ENCODE peak calls at places on chromosomes 16 and 17, in eight cellular contexts. K is body of pancreas, N is AG09309, G is mammary epithelial cell, U is endodermal cell, F is LNCaP clone FGC, W is right atrium auricular region, J is left ventricle myocardium inferior. H is an unnamed sample.

GRCh38 chr16:11198817-11199216 is 57.2 kb downstream of the SOCS1 start:
- DNase-seq in K (no peak), N (no peak), G (peak), U (no peak), F (no peak), W (no peak), J (no peak), H (no peak)

GRCh38 chr17:22128171-22128570 is 435.8 kb downstream of the KCNJ18 start:
- DNase-seq in K (no peak), N (no peak), G (no peak), U (no peak), F (no peak), W (no peak), J (no peak), H (no peak)

GRCh38 chr17:66455022-66455547 is 152.7 kb downstream of the PRKCA start:
- DNase-seq in K (no peak), N (no peak), G (no peak), U (no peak), F (no peak), W (no peak), J (no peak), H (no peak)

GRCh38 chr16:85657267-85657650 is 31.5 kb downstream of the GINS2 start:
- DNase-seq in K (no peak), N (no peak), G (no peak), U (no peak), F (no peak), W (no peak), J (no peak), H (no peak)

GRCh38 chr17:15019158-15019557 is 246.0 kb downstream of the PMP22 start:
- DNase-seq in K (no peak), N (no peak), G (no peak), U (no peak), F (no peak), W (no peak), J (no peak), H (no peak)

GRCh38 chr17:37605813-37606505 is 3.3 kb downstream of the SYNRG start:
- DNase-seq in K (no peak), N (peak), G (no peak), U (no peak), F (no peak), W (no peak), J (no peak), H (no peak)

GRCh38 chr16:84326545-84326944 is 31.9 kb downstream of the WFDC1 start:
- DNase-seq in K (no peak), N (no peak), G (no peak), U (no peak), F (no peak), W (no peak), J (no peak), H (no peak)

GRCh38 chr16:79393121-79393520 is 207.4 kb downstream of the MAF start:
- DNase-seq in K (no peak), N (no peak), G (no peak), U (peak), F (no peak), W (no peak), J (no peak), H (no peak)

GRCh38 chr17:28940675-28941074 is 10.6 kb downstream of the PHF12 start:
- DNase-seq in K (no peak), N (no peak), G (no peak), U (no peak), F (peak), W (no peak), J (peak), H (no peak)

GRCh38 chr17:28878981-28879380 is 18.6 kb downstream of the FLOT2 start:
- DNase-seq in K (peak), N (no peak), G (peak), U (peak), F (no peak), W (no peak), J (no peak), H (no peak)

GRCh38 chr17:64982139-64982802 is 63.0 kb upstream of the LRRC37A3 start:
- DNase-seq in K (no peak), N (no peak), G (no peak), U (no peak), F (no peak), W (no peak), J (no peak), H (no peak)

GRCh38 chr16:19969284-19969683 is 84.6 kb upstream of the GPRC5B start:
- DNase-seq in K (no peak), N (no peak), G (no peak), U (no peak), F (no peak), W (no peak), J (no peak), H (no peak)

GRCh38 chr17:32159586-32160438 is 17.5 kb downstream of the RHOT1 start:
- DNase-seq in K (no peak), N (no peak), G (no peak), U (no peak), F (no peak), W (no peak), J (no peak), H (no peak)

GRCh38 chr17:17713839-17714238 is 32.6 kb downstream of the RAI1 start:
- DNase-seq in K (peak), N (no peak), G (no peak), U (no peak), F (no peak), W (peak), J (peak), H (no peak)

GRCh38 chr17:78013683-78014467 is 55.4 kb downstream of the TNRC6C start:
- DNase-seq in K (peak), N (no peak), G (peak), U (peak), F (peak), W (peak), J (no peak), H (peak)

GRCh38 chr17:80546267-80546666 is 1.6 kb downstream of the RPTOR start:
- DNase-seq in K (no peak), N (no peak), G (no peak), U (no peak), F (no peak), W (no peak), J (no peak), H (no peak)
- H3K4me3 ChIP-seq in K (no peak), N (no peak), G (peak), U (peak), F (peak), W (no peak), J (peak), H (no peak)

GRCh38 chr17:47618416-47618815 is 31.3 kb upstream of the KPNB1 start:
- DNase-seq in K (no peak), N (no peak), G (no peak), U (peak), F (no peak), W (no peak), J (no peak), H (no peak)

GRCh38 chr17:47620503-47621245 is 29.0 kb upstream of the KPNB1 start:
- DNase-seq in K (no peak), N (no peak), G (peak), U (peak), F (no peak), W (no peak), J (no peak), H (no peak)

GRCh38 chr17:47611372-47612350 is 38.1 kb upstream of the KPNB1 start:
- DNase-seq in K (no peak), N (peak), G (no peak), U (no peak), F (peak), W (no peak), J (no peak), H (no peak)

GRCh38 chr17:47621293-47622178 is 28.2 kb upstream of the KPNB1 start:
- DNase-seq in K (peak), N (peak), G (peak), U (peak), F (no peak), W (no peak), J (no peak), H (no peak)

DNA sequence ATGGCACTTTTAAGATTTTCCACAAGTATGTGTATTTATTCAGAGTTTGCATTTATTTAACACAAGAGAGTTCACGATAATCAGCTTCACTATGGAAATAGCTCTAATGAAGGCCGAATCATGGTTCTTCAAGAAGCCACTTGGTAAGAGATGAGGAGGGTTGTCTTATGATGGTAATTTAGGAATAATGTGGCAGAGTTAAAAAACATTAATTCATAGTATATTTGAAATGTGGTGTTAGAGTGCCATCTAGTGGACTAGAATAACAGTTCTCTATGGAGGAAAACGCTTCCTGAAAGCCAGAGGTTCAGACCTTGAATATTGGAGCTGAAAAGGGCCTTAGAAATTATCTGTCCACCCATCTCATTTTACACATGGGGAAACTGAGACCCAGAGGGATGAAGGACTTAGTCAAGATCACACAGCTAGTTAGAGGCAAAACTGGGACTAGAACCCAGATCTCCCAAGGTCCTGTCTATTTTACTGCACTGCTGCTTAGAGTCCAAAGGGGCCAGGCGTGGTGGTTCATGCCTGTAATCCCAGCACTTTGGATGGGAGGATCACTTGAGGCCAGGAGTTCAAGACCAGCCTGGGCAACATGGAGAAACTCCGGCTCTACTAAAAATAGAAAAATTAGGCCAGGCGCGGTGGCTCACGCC is 33.8 kb upstream of the KPNB1 start:
- DNase-seq in K (no peak), N (peak), G (peak), U (no peak), F (peak), W (no peak), J (no peak), H (no peak)
- TF ChIP-seq CTCF in K (peak), N (peak), G (peak), U (peak), F (peak), W (peak), J (peak), H (peak)

DNA sequence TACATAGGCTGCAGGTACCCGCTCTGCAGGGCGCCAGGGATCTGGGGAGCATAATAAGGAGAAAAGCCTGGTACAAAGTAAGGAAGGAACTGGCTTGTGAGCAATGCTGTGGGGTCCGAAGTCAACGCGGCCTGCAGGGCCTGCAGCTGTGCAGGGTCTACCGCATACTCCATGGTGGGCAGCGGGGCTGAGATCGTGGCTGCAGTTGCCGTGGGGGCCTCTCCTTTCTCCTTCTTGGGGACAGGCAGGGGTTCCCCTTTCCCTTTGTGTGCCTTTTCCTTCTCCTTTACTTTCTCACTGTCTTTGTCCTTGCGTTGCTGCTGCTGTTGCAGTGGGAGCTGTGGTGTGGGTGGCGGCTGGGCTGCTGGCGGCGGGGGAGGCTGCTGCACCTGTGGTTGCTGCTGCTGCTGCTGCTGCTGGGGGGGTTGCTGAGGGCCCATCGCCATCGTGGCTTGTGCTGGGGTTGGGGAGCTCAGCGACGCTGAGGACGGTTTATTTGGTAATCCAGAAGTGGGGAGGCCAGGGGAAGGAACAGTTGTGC is 259.6 kb downstream of the ZFHX3 start:
- DNase-seq in K (no peak), N (no peak), G (no peak), U (no peak), F (no peak), W (no peak), J (no peak), H (no peak)
- H3K4me3 ChIP-seq in K (no peak), N (peak), G (no peak), U (peak), F (no peak), W (no peak), J (peak), H (no peak)

GRCh38 chr17:67983289-67983688 is 13.0 kb downstream of the C17orf58 start:
- DNase-seq in K (no peak), N (no peak), G (no peak), U (no peak), F (no peak), W (no peak), J (no peak), H (no peak)
- TF ChIP-seq CTCF in K (no peak), N (no peak), G (no peak), U (no peak), F (no peak), W (no peak), J (no peak), H (no peak)

GRCh38 chr16:30067584-30067916 is 2.0 kb downstream of the ALDOA start:
- DNase-seq in K (no peak), N (no peak), G (no peak), U (no peak), F (no peak), W (no peak), J (no peak), H (no peak)
- H3K4me3 ChIP-seq in K (no peak), N (peak), G (peak), U (peak), F (peak), W (peak), J (peak), H (peak)

GRCh38 chr16:47204736-47205499 is 61.2 kb upstream of the NETO2 start:
- DNase-seq in K (no peak), N (no peak), G (no peak), U (no peak), F (peak), W (no peak), J (no peak), H (no peak)
- TF ChIP-seq CTCF in K (no peak), N (no peak), G (no peak), U (peak), F (peak), W (no peak), J (peak), H (no peak)

DNA sequence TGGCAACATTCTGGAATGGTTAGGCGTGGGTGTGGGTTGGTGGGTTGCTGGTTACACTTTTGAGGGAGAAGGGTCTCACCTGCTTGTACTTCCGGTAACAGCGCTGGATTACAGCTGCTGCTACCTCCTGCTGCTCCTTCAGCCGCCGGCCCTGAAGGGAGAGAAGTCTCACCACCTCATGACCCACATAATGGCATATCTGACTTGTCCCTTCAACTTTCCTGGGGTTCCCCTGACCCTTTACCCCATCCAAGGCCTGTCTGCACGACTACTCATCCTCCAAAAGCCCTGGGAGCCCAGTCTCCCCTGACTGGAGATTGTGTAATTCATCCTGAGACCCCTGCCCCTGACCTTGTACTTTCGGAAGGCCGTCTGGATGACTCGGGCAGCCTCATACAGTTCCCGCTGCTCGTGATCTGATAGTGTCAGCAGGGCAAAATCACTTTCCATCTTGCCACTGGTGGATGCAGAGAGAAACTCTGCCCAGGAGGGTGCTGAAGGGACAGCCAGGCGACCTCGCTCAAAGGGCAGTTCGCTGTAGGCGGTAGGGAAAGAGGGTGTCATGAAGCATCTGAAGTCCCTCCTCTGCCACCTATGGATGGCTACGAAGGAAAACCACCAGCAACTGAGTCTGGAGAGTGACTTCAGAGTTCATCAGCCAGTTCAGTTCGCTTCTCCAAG is 2.1 kb upstream of the SPAG7 start:
- DNase-seq in K (no peak), N (no peak), G (no peak), U (peak), F (no peak), W (no peak), J (no peak), H (peak)
- H3K4me3 ChIP-seq in K (no peak), N (peak), G (no peak), U (peak), F (no peak), W (no peak), J (peak), H (peak)